ENCODE peak calls at places on chromosome 21, in five cellular contexts. C, E, U, B and O are unnamed samples.

GRCh38 chr21:14259669-14260458 is 43.9 kb downstream of the RBM11 start:
- DNase-seq in C (peak; percentile 72), E (peak; percentile 56), U (peak; percentile 39), B (no peak), O (peak; percentile 44)

GRCh38 chr21:26842300-26842699 is 2.9 kb downstream of the ADAMTS1 start:
- DNase-seq in C (no peak), E (peak; percentile 64), U (no peak), B (no peak), O (no peak)

GRCh38 chr21:33943293-33943692 is 27.7 kb upstream of the ATP5PO start:
- DNase-seq in C (no peak), E (no peak), U (no peak), B (no peak), O (no peak)

GRCh38 chr21:14206222-14206621 is 4.5 kb downstream of the LIPI start:
- DNase-seq in C (no peak), E (no peak), U (no peak), B (no peak), O (no peak)

GRCh38 chr21:27425574-27425973 is 458.7 kb upstream of the ADAMTS5 start:
- DNase-seq in C (no peak), E (peak; percentile 69), U (no peak), B (no peak), O (peak; percentile 34)

GRCh38 chr21:27802816-27803475 is 836.1 kb upstream of the ADAMTS5 start:
- DNase-seq in C (peak; percentile 32), E (peak; percentile 31), U (no peak), B (no peak), O (peak; percentile 27)

GRCh38 chr21:33643658-33644311 is 1.5 kb downstream of the ITSN1 start:
- DNase-seq in C (peak; percentile 18), E (no peak), U (peak; percentile 26), B (no peak), O (peak; percentile 38)

GRCh38 chr21:26153758-26154157 is 16.8 kb downstream of the APP start:
- DNase-seq in C (no peak), E (peak; percentile 34), U (no peak), B (no peak), O (no peak)

GRCh38 chr21:23801292-23801691 is 1806.0 kb downstream of the MRPL39 start:
- DNase-seq in C (no peak), E (no peak), U (no peak), B (no peak), O (no peak)

GRCh38 chr21:20902511-20902910 is 95.7 kb upstream of the NCAM2 start:
- DNase-seq in C (no peak), E (no peak), U (no peak), B (no peak), O (no peak)

GRCh38 chr21:33967086-33967571 is 51.5 kb upstream of the ATP5PO start:
- DNase-seq in C (no peak), E (no peak), U (peak; percentile 21), B (no peak), O (no peak)

GRCh38 chr21:29580886-29581285 is 282.2 kb downstream of the BACH1 start:
- DNase-seq in C (no peak), E (no peak), U (no peak), B (no peak), O (no peak)

GRCh38 chr21:17725339-17725738 is 93.8 kb downstream of the C21orf91 start:
- DNase-seq in C (no peak), E (no peak), U (no peak), B (no peak), O (no peak)

GRCh38 chr21:34544032-34544496 is 32.1 kb upstream of the KCNE1 start:
- DNase-seq in C (peak; percentile 87), E (peak; percentile 75), U (peak; percentile 88), B (no peak), O (peak; percentile 72)

GRCh38 chr21:35113064-35113463 is 64.0 kb upstream of the RUNX1 start:
- DNase-seq in C (peak; percentile 43), E (peak; percentile 89), U (no peak), B (no peak), O (no peak)

GRCh38 chr21:31977816-31978215 is 105.0 kb downstream of the HUNK start:
- DNase-seq in C (no peak), E (no peak), U (no peak), B (no peak), O (no peak)

GRCh38 chr21:31973402-31973944 is 100.7 kb downstream of the HUNK start:
- DNase-seq in C (no peak), E (no peak), U (no peak), B (no peak), O (no peak)

GRCh38 chr21:31972622-31973021 is 99.8 kb downstream of the HUNK start:
- DNase-seq in C (no peak), E (no peak), U (no peak), B (no peak), O (no peak)

GRCh38 chr21:31975491-31975890 is 102.7 kb downstream of the HUNK start:
- DNase-seq in C (no peak), E (no peak), U (no peak), B (no peak), O (no peak)

DNA sequence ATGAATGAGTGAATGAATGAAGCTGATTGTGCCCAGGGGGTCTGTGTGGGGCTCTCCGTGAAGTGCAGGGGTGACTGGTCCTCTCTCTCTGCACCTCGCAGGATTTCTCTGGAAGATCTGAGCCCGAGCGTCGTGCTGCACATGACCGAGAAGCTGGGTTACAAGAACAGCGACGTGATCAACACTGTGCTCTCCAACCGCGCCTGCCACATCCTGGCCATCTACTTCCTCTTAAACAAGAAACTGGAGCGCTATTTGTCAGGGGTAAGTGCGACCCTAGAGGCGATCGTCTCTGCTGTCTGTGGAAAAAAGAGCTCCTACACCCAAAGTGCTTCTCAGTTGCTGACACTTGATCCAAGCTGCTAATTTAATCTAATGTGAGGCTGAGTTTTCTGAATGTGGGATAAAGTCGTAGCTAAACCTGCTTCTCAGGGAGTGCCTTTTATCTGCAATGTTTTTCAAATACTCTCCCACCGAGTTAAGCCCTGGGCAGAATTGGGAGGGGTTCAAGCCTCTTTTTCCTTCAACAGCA is 101.7 kb downstream of the HUNK start:
- DNase-seq in C (no peak), E (no peak), U (no peak), B (no peak), O (no peak)
- TF ChIP-seq MXI1 in C (no peak), E (no peak), U (no peak), B (no peak), O (no peak)

GRCh38 chr21:41897690-41898089 is 18.5 kb upstream of the PRDM15 start:
- DNase-seq in C (no peak), E (no peak), U (no peak), B (no peak), O (no peak)
- TF ChIP-seq MXI1 in C (no peak), E (no peak), U (no peak), B (no peak), O (no peak)

GRCh38 chr21:42670884-42671283 is 17.5 kb downstream of the PDE9A start:
- DNase-seq in C (no peak), E (no peak), U (no peak), B (no peak), O (no peak)
- TF ChIP-seq MXI1 in C (no peak), E (no peak), U (no peak), B (no peak), O (no peak)

DNA sequence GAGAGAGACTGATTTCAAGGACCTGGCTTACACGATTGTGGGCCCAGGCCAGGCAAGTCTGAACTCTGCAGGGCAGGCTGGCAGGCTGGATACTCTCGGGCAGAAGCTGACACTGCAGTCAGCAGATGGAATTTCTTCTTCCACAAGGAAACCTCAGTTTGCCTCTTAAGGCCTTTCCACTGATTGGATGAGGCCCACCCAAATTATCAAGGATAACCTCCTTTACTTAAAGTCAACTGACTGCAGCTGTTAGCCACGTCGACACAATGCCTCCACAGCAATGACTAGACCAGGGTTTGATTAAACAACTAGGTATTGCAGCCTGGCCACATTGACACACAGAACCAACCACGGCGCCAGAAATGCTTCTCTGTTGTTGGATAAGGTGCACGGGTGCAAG is 130.5 kb downstream of the PSMG1 start:
- DNase-seq in C (no peak), E (no peak), U (no peak), B (no peak), O (no peak)
- TF ChIP-seq MXI1 in C (no peak), E (no peak), U (no peak), B (no peak), O (no peak)

GRCh38 chr21:45517249-45518065 is 24.8 kb downstream of the SLC19A1 start:
- DNase-seq in C (no peak), E (no peak), U (no peak), B (peak; percentile 50), O (no peak)

GRCh38 chr21:45514311-45515021 is 27.8 kb downstream of the SLC19A1 start:
- DNase-seq in C (no peak), E (no peak), U (no peak), B (no peak), O (no peak)

GRCh38 chr21:45515241-45516061 is 26.8 kb downstream of the SLC19A1 start:
- DNase-seq in C (no peak), E (no peak), U (no peak), B (no peak), O (no peak)

GRCh38 chr21:45516671-45517151 is 25.5 kb downstream of the SLC19A1 start:
- DNase-seq in C (no peak), E (no peak), U (no peak), B (no peak), O (no peak)

GRCh38 chr21:45516071-45516670 is 26.1 kb downstream of the SLC19A1 start:
- DNase-seq in C (no peak), E (no peak), U (no peak), B (no peak), O (no peak)
- TF ChIP-seq MXI1 in C (no peak), E (no peak), U (no peak), B (no peak), O (no peak)

DNA sequence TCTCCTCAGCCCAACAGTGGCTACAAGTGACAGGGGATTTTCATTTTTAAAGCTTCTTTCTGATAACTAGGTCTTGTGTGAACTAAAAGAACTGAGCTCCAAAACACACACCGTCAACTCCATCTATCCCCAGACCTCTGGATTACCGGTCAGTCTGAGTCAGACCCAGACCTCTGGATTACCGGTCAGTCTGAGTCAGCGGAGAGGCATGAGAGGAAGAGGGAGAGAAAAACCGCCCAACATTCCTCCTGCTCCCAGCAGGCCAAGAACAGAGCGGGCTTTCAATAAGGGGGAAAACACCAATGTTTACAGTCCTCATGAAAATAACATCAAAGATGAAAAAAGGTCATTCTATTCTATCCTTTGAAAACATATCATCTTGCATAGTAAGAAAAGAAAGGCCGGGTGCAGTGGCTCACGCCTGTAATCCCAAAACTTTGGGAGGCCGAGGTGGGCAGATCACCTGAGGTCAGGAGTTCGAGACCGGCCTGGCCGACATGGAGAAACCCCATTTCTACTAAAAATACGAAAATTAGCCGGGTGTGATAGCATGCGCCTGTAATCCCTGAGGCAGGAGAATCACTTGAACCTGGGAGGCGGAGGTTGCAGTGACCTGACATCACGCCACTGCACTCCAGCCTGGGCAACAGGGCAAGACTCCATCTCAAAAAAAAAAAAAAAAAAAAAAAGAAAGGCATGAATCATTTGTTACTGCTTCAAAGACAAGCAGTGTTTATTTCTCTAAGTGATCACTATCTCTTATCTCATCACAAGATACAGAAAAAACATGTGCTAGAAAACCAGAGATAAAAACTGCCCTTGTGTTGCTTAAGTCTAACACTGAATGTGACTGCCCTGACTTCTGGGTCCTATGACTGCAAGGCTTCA is 3.4 kb downstream of the PTTG1IP start:
- DNase-seq in C (peak; percentile 85), E (peak; percentile 96), U (peak; percentile 96), B (no peak), O (no peak)
- TF ChIP-seq MXI1 in C (no peak), E (no peak), U (peak; percentile 53), B (no peak), O (no peak)

DNA sequence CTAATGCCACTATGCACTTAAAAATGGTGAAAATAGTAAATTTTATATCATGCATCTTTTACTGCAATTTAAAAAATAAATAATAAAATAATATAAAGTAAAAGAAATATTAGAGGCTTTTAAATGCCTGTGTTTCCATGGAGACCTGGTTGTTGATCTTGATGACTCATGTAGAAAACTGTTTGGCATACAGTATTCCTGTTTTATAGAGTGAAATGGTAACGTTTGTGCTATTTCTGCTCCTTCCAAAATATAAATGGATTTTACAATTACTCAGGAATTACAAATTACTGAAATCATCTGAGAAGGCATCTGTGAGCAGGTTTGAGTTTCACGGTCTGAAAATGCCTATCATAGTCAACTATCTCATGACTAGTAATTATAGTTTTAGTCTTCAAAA is 98.4 kb upstream of the USP25 start:
- DNase-seq in C (no peak), E (peak; percentile 71), U (no peak), B (no peak), O (no peak)
- TF ChIP-seq MXI1 in C (no peak), E (no peak), U (no peak), B (no peak), O (no peak)